ENCODE peak calls at places on chromosomes 13 and 19, in five cellular contexts. W is HCT116, B is hepatocyte, I is K562, D is MM.1S. C is an unnamed sample.

GRCh38 chr19:14566712-14567077 is 5.2 kb downstream of the NDUFB7 start:
- DNase-seq in W (no peak), B (no peak), I (no peak), D (no peak), C (no peak)

GRCh38 chr19:18098891-18099622 is 1.5 kb downstream of the MAST3 start:
- DNase-seq in W (no peak), B (peak), I (peak), D (no peak), C (no peak)

GRCh38 chr19:32346901-32347300 is 1.5 kb downstream of the ZNF507 start:
- DNase-seq in W (no peak), B (no peak), I (no peak), D (no peak), C (no peak)

GRCh38 chr19:57559008-57559403 is 657 bp downstream of the ZNF550 start:
- DNase-seq in W (no peak), B (peak), I (peak), D (peak), C (peak)

GRCh38 chr13:73958657-73959397 is 175.4 kb downstream of the KLF12 start:
- DNase-seq in W (peak), B (peak), I (no peak), D (no peak), C (peak)

GRCh38 chr13:51435002-51435578 is 17.7 kb downstream of the INTS6 start:
- DNase-seq in W (no peak), B (peak), I (no peak), D (no peak), C (no peak)

GRCh38 chr13:23025848-23026608 is 154.8 kb upstream of the SGCG start:
- DNase-seq in W (no peak), B (peak), I (peak), D (no peak), C (no peak)

GRCh38 chr19:7863971-7864718 is 10.0 kb downstream of the PRR36 start:
- DNase-seq in W (no peak), B (no peak), I (no peak), D (no peak), C (no peak)

GRCh38 chr13:38341149-38341692 is 8.4 kb upstream of the UFM1 start:
- DNase-seq in W (no peak), B (no peak), I (peak), D (no peak), C (no peak)

GRCh38 chr13:75458696-75459422 is 23.1 kb downstream of the TBC1D4 start:
- DNase-seq in W (no peak), B (no peak), I (no peak), D (peak), C (peak)

GRCh38 chr13:113410472-113411201 is 42.7 kb downstream of the ADPRHL1 start:
- DNase-seq in W (peak), B (no peak), I (no peak), D (no peak), C (peak)

GRCh38 chr19:55103190-55103589 is 14.2 kb downstream of the PPP1R12C start:
- DNase-seq in W (no peak), B (no peak), I (no peak), D (no peak), C (no peak)

GRCh38 chr19:55098716-55099556 is 18.5 kb downstream of the PPP1R12C start:
- DNase-seq in W (no peak), B (no peak), I (no peak), D (no peak), C (no peak)

GRCh38 chr19:55097864-55098715 is 19.3 kb downstream of the PPP1R12C start:
- DNase-seq in W (no peak), B (no peak), I (no peak), D (no peak), C (no peak)

GRCh38 chr19:55099557-55100506 is 17.6 kb downstream of the PPP1R12C start:
- DNase-seq in W (no peak), B (no peak), I (peak), D (no peak), C (no peak)

DNA sequence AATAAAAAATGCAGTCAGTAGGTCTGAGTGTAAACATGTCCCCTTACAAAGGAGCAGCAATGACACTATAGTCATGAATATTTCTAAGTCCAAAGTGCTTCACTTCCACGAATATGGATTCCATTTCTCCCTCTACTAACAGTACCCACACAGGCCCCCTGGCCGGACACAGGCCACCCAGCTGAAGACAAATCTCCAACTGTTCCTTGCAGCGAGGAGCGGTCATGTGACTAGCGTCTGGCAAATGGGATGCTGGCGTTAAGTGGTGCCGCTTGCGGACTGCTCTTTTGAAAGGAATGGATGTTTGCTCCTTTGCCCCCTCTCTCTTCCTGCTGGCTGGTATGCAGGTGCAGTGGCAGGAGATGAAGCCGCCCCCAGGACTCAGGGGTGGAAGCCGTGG is 16.2 kb downstream of the PPP1R12C start:
- DNase-seq in W (no peak), B (no peak), I (no peak), D (no peak), C (no peak)
- H3K4me2 ChIP-seq in W (no peak), B (no peak), I (no peak), D (no peak), C (no peak)

GRCh38 chr13:30832377-30832776 is 73.7 kb upstream of the MEDAG start:
- DNase-seq in W (no peak), B (no peak), I (no peak), D (no peak), C (no peak)

GRCh38 chr13:30835442-30835841 is 70.6 kb upstream of the MEDAG start:
- DNase-seq in W (no peak), B (peak), I (peak), D (no peak), C (no peak)

GRCh38 chr13:30830638-30830965 is 75.5 kb upstream of the MEDAG start:
- DNase-seq in W (peak), B (peak), I (no peak), D (no peak), C (peak)

GRCh38 chr13:30831515-30831914 is 74.6 kb upstream of the MEDAG start:
- DNase-seq in W (no peak), B (no peak), I (no peak), D (no peak), C (no peak)

GRCh38 chr13:30832845-30833332 is 73.2 kb upstream of the MEDAG start:
- DNase-seq in W (peak), B (peak), I (peak), D (no peak), C (peak)
- TF ChIP-seq EZH2 in W (no peak), B (no peak), I (no peak), D (no peak), C (no peak)

GRCh38 chr13:71754407-71754974 is 112.5 kb downstream of the DACH1 start:
- DNase-seq in W (no peak), B (no peak), I (no peak), D (no peak), C (no peak)
- TF ChIP-seq CTCF in W (no peak), B (no peak), I (no peak), D (no peak), C (no peak)

GRCh38 chr13:32318072-32318471 is 2.8 kb downstream of the BRCA2 start:
- DNase-seq in W (no peak), B (no peak), I (no peak), D (no peak), C (no peak)
- H3K4me2 ChIP-seq in W (no peak), B (no peak), I (no peak), D (no peak), C (no peak)

DNA sequence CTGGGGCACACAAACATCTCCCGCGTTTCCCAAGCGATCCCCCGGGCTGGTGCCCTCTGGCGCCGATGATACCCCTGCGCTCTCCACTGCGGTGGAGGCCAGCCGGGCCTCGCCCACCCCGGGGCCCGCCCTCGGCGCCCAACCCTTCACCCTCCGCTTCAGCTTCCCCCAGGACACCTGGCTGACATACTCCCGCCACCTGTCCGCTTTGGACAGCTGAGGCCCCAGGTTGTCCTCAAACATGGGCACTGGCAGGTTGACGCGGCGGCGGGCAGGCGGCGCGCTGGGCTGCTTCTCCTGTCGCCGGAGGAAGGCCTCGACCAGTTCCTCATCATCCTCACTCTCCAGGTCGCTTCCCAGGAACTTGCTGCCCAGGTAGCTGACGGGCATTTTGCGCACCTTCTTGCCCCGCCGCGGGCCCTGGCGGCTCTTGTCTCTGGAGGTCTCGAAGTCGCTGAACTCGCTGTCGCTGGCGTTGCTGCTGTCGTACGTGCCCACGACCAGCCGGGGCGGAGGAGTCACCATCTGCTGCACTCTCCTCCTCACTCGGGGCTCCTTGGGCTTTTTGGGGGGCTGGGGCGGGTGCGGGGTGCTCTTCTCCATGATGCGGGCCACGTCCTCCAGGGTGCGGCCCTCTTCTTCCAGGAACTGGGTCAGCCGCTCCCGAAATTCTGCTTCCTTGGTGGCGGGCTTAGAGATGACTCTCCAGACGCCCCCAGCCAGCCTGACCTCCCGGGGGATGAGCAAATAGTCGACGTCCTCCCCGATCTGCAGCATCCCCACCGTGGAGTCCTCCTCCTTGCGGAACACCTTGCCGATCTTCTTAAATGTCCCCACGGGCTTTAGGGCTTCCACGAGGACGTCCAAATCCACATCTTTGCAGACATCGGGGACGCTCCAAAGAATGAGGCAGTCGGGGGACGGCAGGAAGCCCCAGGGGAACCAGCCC is 1.1 kb downstream of the CCDC8 start:
- DNase-seq in W (no peak), B (peak), I (no peak), D (no peak), C (no peak)
- TF ChIP-seq EZH2 in W (no peak), B (no peak), I (no peak), D (no peak), C (no peak)

DNA sequence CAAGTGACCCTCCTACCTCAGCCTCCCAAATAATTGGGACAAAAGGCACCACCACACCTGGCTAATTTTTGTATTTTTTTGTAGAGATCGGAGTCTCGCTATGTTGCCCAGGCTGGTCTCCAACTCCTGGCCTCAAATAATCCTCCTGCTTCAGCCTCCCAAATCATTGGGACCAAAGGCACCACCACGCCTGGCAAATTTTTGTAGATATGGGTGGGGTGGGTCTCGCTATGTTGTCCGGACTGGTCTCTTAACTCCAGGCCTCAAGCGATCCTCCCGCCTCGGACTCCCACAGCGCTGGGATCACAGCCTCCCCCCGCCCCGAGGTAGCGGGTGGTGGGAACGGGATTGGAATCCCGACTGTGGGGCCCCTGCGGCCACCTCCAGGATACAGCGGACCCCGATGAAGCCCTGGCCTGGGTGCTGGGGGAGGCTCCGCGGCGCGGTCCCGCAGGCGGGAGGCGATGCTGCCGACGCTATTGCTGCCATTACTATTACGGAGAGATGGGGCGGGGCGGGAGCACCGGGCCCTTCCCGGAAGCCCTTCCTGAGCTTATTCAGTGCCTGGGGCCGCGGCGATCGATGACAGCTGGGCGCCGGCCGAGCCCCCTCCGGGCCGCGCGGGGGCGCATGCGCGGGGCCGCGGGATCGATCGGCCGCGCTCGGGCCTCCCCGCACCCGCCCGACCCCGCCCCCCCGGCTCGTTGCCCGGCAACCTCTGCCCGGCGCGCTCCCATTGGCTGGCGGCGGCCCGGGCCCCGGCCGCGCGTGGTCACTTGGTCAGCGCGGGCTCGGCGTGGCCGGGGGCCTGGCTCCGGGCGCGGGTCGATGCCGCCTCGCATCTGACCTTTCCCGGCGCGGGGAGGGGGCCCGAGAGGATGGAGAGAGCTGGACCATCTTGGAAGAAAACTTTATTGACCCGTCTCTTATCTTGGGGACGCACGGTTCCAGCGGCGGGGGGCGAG is 27.9 kb upstream of the ONECUT3 start:
- DNase-seq in W (no peak), B (peak), I (peak), D (peak), C (peak)
- TF ChIP-seq CTCF in W (no peak), B (no peak), I (no peak), D (no peak), C (no peak)

C was measured in mammary epithelial cell.